ENCODE peak calls at places on chromosome 20, in five cellular contexts. U, A, D, Y and G are unnamed samples. For H3K9me3, the result is how much of the 10 kb centered on the place peaks cover.

GRCh38 chr20:38252292-38253288 is 7.9 kb downstream of the KIAA1755 start:
- DNase-seq in A (peak), D (no peak), U (no peak), Y (no peak), G (no peak)

GRCh38 chr20:58261660-58262059 is 33.2 kb upstream of the ANKRD60 start:
- DNase-seq in U (no peak), D (no peak), A (no peak), Y (no peak), G (no peak)

GRCh38 chr20:38405132-38405531 is 30.0 kb downstream of the SNHG17 start:
- DNase-seq in Y (no peak), U (no peak), A (no peak), D (no peak), G (no peak)

GRCh38 chr20:6395695-6396094 is 272.9 kb upstream of the FERMT1 start:
- DNase-seq in Y (no peak), U (no peak), D (no peak), A (peak), G (no peak)

GRCh38 chr20:52179331-52180166 is 12.0 kb downstream of the ZFP64 start:
- DNase-seq in D (no peak), Y (no peak), A (no peak), U (no peak), G (no peak)

GRCh38 chr20:51387125-51387865 is 155.2 kb downstream of the NFATC2 start:
- DNase-seq in A (no peak), U (peak), Y (no peak), D (no peak), G (peak)

GRCh38 chr20:49043000-49043399 is 3.1 kb upstream of the CSE1L start:
- DNase-seq in U (no peak), D (no peak), A (no peak), Y (no peak), G (no peak)

GRCh38 chr20:7015257-7015656 is 247.8 kb downstream of the BMP2 start:
- DNase-seq in A (no peak), Y (no peak), D (no peak), U (no peak), G (no peak)

GRCh38 chr20:44582321-44583025 is at the start of gene PKIG:
- DNase-seq in Y (no peak), A (peak), U (peak), D (no peak), G (no peak)

GRCh38 chr20:56316051-56316450 is 42.7 kb upstream of the FAM210B start:
- DNase-seq in D (no peak), Y (no peak), A (no peak), U (no peak), G (no peak)
- H3K9me3 ChIP-seq in D (under half), Y (under half), A (under half), U (under half), G (under half)

DNA sequence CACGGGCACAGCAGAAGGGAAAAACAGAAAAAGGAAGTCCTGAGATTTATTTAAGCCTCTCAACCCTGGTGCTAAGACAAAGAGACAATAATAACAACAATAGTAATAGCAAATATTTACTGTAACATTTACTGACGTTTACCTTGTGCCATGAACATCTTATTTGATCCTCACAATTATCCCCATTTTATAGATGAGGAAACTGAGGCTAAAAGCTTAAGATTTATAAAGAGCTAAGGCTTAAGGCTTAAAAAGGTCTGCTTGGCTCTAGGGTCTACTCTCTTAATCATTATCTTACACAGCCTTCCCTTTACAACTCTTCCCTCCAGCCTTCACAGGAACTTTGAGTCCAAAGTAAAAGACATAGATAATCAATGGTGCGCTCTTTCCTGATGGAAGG is 3.3 kb downstream of the WFDC3 start:
- DNase-seq in Y (no peak), U (no peak), D (no peak), A (no peak), G (no peak)
- H3K9ac ChIP-seq in Y (no peak), U (no peak), D (no peak), A (no peak), G (no peak)

DNA sequence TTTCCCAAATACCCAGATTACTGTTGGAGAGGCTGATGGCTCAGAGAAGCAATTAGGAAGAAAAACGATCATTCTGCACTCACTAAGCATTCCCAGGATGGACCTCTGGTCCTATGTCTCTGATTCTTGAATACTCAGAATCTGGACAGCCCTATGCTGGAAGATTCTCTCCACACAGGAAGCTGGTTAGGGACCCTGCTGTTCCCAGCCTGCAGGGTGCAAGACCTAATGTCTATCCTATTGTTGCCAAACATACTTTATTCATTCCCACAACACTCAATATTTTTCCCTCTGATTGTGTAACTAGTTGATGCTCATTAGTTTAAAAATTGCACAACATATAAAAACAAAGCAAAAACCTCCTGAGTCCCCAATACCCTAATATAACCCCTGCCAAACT is 533.0 kb downstream of the CDH26 start:
- DNase-seq in D (no peak), Y (no peak), U (no peak), A (no peak), G (no peak)
- H3K9me3 ChIP-seq in D (under half), Y (under half), U (under half), A (under half), G (under half)

DNA sequence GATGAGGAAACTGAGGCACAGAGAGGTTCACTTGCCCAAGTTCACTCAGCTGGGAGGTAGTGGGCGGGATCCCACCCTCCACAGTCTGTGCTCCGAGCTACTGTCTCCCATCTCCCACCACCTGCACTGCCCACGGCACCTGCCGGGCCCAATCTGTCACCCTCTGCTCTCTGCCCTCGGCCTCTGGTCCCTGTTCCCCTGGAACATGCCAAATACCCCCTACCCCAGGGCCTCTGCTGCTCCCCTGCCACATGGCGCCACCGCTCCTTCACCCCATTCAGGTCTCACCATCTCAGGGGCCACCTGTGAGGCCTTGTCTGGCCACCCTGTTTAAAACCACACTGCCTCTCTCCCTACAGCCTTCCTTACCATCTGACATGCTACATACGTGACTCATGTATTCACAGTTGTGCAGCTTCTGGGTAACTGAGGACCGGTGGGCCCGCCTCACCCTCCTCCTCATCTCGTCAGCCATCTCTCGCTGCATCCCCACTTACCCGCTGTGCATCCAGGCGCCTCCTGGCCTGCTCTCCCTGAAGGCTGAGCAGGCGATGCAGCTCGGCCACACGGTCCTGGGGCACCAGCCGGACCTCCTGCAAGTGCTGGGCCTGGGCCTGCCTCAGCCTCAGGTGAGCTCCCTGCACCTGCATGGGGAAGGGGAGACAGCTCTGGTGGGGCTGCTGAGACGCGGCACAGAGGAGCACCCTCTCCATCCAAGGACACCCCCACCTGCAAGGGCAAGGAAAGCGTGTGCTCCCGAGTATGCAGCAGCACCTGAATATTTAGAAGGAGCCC is 50.6 kb downstream of the GINS1 start:
- DNase-seq in D (no peak), Y (no peak), A (no peak), U (no peak), G (no peak)
- H3K9ac ChIP-seq in D (no peak), Y (no peak), A (no peak), U (no peak), G (no peak)

GRCh38 chr20:59646487-59646886 is 42.1 kb downstream of the PHACTR3 start:
- DNase-seq in D (no peak), A (no peak), Y (no peak), U (no peak), G (no peak)
- H3K9me3 ChIP-seq in D (under half), A (under half), Y (under half), U (under half), G (under half)